ENCODE peak calls at places on chromosomes 1 and 21, in nine cellular contexts. G, U, Y, V, J, O, B, A and Z are unnamed samples.

GRCh38 chr1:178702141-178702540 is 22.9 kb upstream of the RALGPS2 start:
- DNase-seq in G (no peak), U (peak; percentile 70), Y (no peak), V (peak; percentile 68), J (no peak), O (no peak), B (no peak), A (peak; percentile 68), Z (peak; percentile 77)

GRCh38 chr1:221606216-221606615 is 135.7 kb downstream of the DUSP10 start:
- DNase-seq in G (no peak), U (no peak), Y (no peak), V (no peak), J (no peak), O (no peak), B (no peak), A (peak; percentile 56), Z (no peak)

GRCh38 chr1:35305383-35305782 is 36.9 kb downstream of the ZMYM4 start:
- DNase-seq in G (no peak), U (no peak), Y (no peak), V (no peak), J (no peak), O (no peak), B (no peak), A (no peak), Z (no peak)

GRCh38 chr1:75233302-75233929 is 99.2 kb downstream of the LHX8 start:
- DNase-seq in G (no peak), U (peak; percentile 45), Y (peak; percentile 70), V (peak; percentile 35), J (no peak), O (peak; percentile 6), B (no peak), A (peak; percentile 41), Z (peak; percentile 13)

GRCh38 chr1:147822292-147822691 is 61.9 kb upstream of the GJA5 start:
- DNase-seq in G (no peak), U (no peak), Y (no peak), V (no peak), J (no peak), O (no peak), B (no peak), A (peak; percentile 46), Z (peak; percentile 28)

GRCh38 chr1:109640285-109640865 is 15.5 kb upstream of the GSTM4 start:
- DNase-seq in G (peak; percentile 85), U (peak; percentile 80), Y (peak; percentile 89), V (peak; percentile 36), J (peak; percentile 93), O (no peak), B (peak; percentile 97), A (peak; percentile 73), Z (peak; percentile 70)

GRCh38 chr1:234562336-234562735 is 47.6 kb downstream of the IRF2BP2 start:
- DNase-seq in G (no peak), U (no peak), Y (no peak), V (no peak), J (no peak), O (no peak), B (no peak), A (no peak), Z (no peak)

GRCh38 chr1:159879977-159880376 is 17.5 kb upstream of the VSIG8 start:
- DNase-seq in G (no peak), U (peak; percentile 90), Y (no peak), V (peak; percentile 76), J (no peak), O (no peak), B (no peak), A (peak; percentile 83), Z (peak; percentile 88)

GRCh38 chr1:200173097-200173629 is 145.7 kb downstream of the NR5A2 start:
- DNase-seq in G (no peak), U (no peak), Y (no peak), V (no peak), J (no peak), O (no peak), B (no peak), A (no peak), Z (no peak)
- H3K4me3 ChIP-seq in G (no peak overlapping the region), U (no peak overlapping the region), Y (no peak overlapping the region), V (no peak overlapping the region), J (no peak overlapping the region), O (no peak overlapping the region), B (no peak overlapping the region), A (no peak overlapping the region), Z (no peak overlapping the region)

GRCh38 chr1:212968385-212968863 is 18.1 kb downstream of the VASH2 start:
- DNase-seq in G (no peak), U (no peak), Y (no peak), V (no peak), J (no peak), O (no peak), B (no peak), A (no peak), Z (no peak)

GRCh38 chr1:212970085-212970484 is 19.7 kb downstream of the VASH2 start:
- DNase-seq in G (no peak), U (no peak), Y (no peak), V (no peak), J (peak; percentile 8), O (no peak), B (no peak), A (no peak), Z (no peak)

GRCh38 chr1:212966619-212967018 is 16.3 kb downstream of the VASH2 start:
- DNase-seq in G (no peak), U (no peak), Y (no peak), V (no peak), J (no peak), O (no peak), B (no peak), A (no peak), Z (no peak)

GRCh38 chr1:212971312-212971711 is 21.0 kb downstream of the VASH2 start:
- DNase-seq in G (no peak), U (no peak), Y (no peak), V (no peak), J (peak; percentile 10), O (no peak), B (no peak), A (no peak), Z (no peak)

DNA sequence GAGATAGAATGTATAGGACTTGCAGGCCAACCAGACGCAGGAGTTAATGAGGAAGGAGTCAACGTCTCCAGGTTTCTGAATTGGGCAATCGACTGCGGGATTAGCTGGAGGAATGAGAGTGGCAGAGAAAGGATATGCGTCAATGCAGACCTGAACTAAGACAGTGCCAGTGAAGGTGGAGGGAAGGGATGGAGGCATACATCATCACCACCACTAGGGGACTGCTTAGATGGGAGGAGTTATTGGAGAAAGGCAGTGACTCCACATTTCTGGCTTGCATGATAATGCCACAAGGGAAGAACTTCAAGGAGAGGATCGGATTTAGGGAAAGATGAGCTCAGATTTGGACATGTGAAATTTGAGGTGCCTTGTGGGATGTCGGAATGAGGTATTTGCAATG is 17.4 kb downstream of the VASH2 start:
- DNase-seq in G (no peak), U (peak; percentile 48), Y (peak; percentile 91), V (peak; percentile 60), J (no peak), O (no peak), B (no peak), A (peak; percentile 29), Z (peak; percentile 30)
- TF ChIP-seq CTCF in G (peak; percentile 46), U (peak; percentile 63), Y (peak; percentile 69), V (peak; percentile 22), J (peak; percentile 22), O (peak; percentile 72), B (peak; percentile 23), A (peak; percentile 66), Z (peak; percentile 67)

GRCh38 chr21:38983560-38983959 is 177.8 kb downstream of the ETS2 start:
- DNase-seq in G (no peak), U (no peak), Y (no peak), V (no peak), J (no peak), O (no peak), B (no peak), A (no peak), Z (no peak)

GRCh38 chr21:38984982-38985422 is 179.3 kb downstream of the ETS2 start:
- DNase-seq in G (no peak), U (peak; percentile 83), Y (no peak), V (peak; percentile 92), J (no peak), O (peak; percentile 92), B (no peak), A (peak; percentile 98), Z (peak; percentile 93)

GRCh38 chr21:38985423-38986378 is 180.0 kb downstream of the ETS2 start:
- DNase-seq in G (peak; percentile 72), U (peak; percentile 93), Y (no peak), V (peak; percentile 91), J (peak; percentile 30), O (peak; percentile 95), B (peak; percentile 72), A (peak; percentile 100), Z (peak; percentile 96)

GRCh38 chr21:38982804-38983203 is 177.1 kb downstream of the ETS2 start:
- DNase-seq in G (no peak), U (no peak), Y (no peak), V (no peak), J (no peak), O (no peak), B (no peak), A (no peak), Z (no peak)

GRCh38 chr21:38984568-38984967 is 178.8 kb downstream of the ETS2 start:
- DNase-seq in G (no peak), U (no peak), Y (no peak), V (no peak), J (no peak), O (no peak), B (no peak), A (peak; percentile 69), Z (peak; percentile 53)
- H3K4me3 ChIP-seq in G (no peak overlapping the region), U (no peak overlapping the region), Y (no peak overlapping the region), V (no peak overlapping the region), J (no peak overlapping the region), O (no peak overlapping the region), B (no peak overlapping the region), A (no peak overlapping the region), Z (no peak overlapping the region)

GRCh38 chr21:39313042-39313456 is 383 bp downstream of the BRWD1 start:
- DNase-seq in G (no peak), U (no peak), Y (peak; percentile 34), V (peak; percentile 11), J (peak; percentile 35), O (no peak), B (peak; percentile 10), A (no peak), Z (no peak)

GRCh38 chr21:39316062-39316461 is 2.6 kb upstream of the BRWD1 start:
- DNase-seq in G (no peak), U (no peak), Y (no peak), V (no peak), J (no peak), O (no peak), B (no peak), A (no peak), Z (no peak)

GRCh38 chr21:39315603-39316002 is 2.2 kb upstream of the BRWD1 start:
- DNase-seq in G (no peak), U (no peak), Y (no peak), V (no peak), J (no peak), O (no peak), B (no peak), A (no peak), Z (no peak)

GRCh38 chr21:39313457-39314154 is at the start of gene BRWD1:
- DNase-seq in G (peak; percentile 87), U (peak; percentile 90), Y (peak; percentile 90), V (peak; percentile 88), J (peak; percentile 80), O (no peak), B (peak; percentile 74), A (peak; percentile 85), Z (peak; percentile 89)

DNA sequence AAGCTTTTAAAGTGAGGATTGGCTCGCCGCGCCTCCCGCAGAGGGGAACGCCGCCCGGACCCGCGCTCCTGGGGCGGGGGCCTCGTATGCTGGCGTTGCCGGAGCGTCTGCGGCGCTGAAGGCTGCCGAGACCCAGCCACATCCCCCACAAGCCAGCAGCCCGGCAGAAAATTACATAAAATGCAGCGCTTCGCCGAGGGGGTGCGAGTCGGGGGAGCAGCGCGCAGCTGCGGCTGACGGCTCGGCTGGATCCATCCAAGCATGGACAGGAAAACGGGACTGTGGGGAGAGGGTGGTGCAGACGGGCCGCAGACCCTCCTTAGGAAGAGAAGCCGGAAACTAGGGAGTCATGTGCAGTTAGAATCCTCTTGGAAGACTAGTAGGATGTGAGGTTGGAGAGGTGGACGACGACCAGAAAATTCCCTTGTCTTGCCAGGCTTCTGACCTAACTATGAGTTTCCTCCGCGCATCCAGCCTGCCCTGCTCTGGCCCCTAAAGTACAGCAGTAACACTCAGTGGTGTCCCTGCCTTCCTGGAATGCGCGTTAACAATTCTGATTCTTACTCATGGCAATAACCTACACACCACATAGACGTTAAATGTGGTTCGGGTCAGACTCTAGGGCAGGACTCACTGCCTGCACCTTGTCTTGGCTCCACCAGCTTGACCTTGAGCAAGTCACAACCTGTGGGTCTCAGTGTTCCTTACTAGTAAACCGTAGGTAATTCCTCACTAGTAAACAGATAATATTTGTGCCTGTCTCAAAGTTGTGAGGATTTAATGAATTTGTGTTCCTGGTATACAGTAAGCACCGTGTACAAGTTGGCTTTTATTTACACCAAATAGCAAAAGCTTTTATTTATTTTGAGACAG is 959 bp upstream of the BRWD1 start:
- DNase-seq in G (peak; percentile 45), U (peak; percentile 71), Y (peak; percentile 75), V (peak; percentile 78), J (peak; percentile 28), O (no peak), B (peak; percentile 31), A (peak; percentile 78), Z (peak; percentile 70)
- TF ChIP-seq CTCF in G (no peak), U (no peak), Y (no peak), V (no peak), J (no peak), O (no peak), B (no peak), A (no peak), Z (no peak)